ENCODE peak calls at places on chromosome 20, in five cellular contexts. J is AG08395; T is CD8-positive, alpha-beta memory T cell; U is nephron progenitor cell; G is BJ. X is an unnamed sample.

GRCh38 chr20:51562334-51563140 is 20.0 kb upstream of the NFATC2 start:
- DNase-seq in J (peak), T (no peak), U (peak), G (peak), X (peak)

GRCh38 chr20:19047040-19047950 is 165.1 kb upstream of the SLC24A3 start:
- DNase-seq in J (no peak), T (no peak), U (no peak), G (no peak), X (no peak)

GRCh38 chr20:45946149-45946970 is 11.9 kb downstream of the PCIF1 start:
- DNase-seq in J (peak), T (peak), U (no peak), G (no peak), X (no peak)

GRCh38 chr20:1818895-1819294 is 76.3 kb upstream of the SIRPA start:
- DNase-seq in J (no peak), T (no peak), U (no peak), G (no peak), X (no peak)

GRCh38 chr20:50484271-50484976 is 25.8 kb upstream of the PTPN1 start:
- DNase-seq in J (no peak), T (no peak), U (no peak), G (no peak), X (no peak)

GRCh38 chr20:48411265-48411664 is 416.5 kb downstream of the PREX1 start:
- DNase-seq in J (no peak), T (no peak), U (no peak), G (no peak), X (peak)

GRCh38 chr20:38201356-38201755 is 36.3 kb upstream of the TGM2 start:
- DNase-seq in J (peak), T (no peak), U (no peak), G (peak), X (peak)

GRCh38 chr20:39072132-39072531 is 110.0 kb downstream of the DHX35 start:
- DNase-seq in J (no peak), T (no peak), U (no peak), G (no peak), X (no peak)

GRCh38 chr20:62409935-62410741 is 3.1 kb upstream of the CABLES2 start:
- DNase-seq in J (no peak), T (no peak), U (peak), G (no peak), X (peak)